ENCODE peak calls at places on chromosomes 2 and 18, in eight cellular contexts. P, M, R, V, F, Y, X and E are unnamed samples.

GRCh38 chr2:204487447-204488229 is 57.6 kb upstream of the PARD3B start:
- DNase-seq in P (no peak), M (no peak), R (no peak), V (peak; percentile 23), F (no peak), Y (no peak), X (peak; percentile 19), E (no peak)

GRCh38 chr2:125405816-125406215 is 1250.1 kb upstream of the GYPC start:
- DNase-seq in P (no peak), M (no peak), R (no peak), V (peak; percentile 87), F (no peak), Y (no peak), X (peak; percentile 73), E (no peak)

GRCh38 chr2:44807344-44808025 is 134.0 kb upstream of the SIX3 start:
- DNase-seq in P (no peak), M (no peak), R (no peak), V (no peak), F (no peak), Y (no peak), X (no peak), E (no peak)

GRCh38 chr2:184004945-184005672 is 593.2 kb upstream of the ZNF804A start:
- DNase-seq in P (no peak), M (no peak), R (no peak), V (no peak), F (no peak), Y (no peak), X (no peak), E (no peak)

GRCh38 chr2:152372438-152372984 is 37.5 kb downstream of the FMNL2 start:
- DNase-seq in P (no peak), M (no peak), R (no peak), V (no peak), F (no peak), Y (no peak), X (no peak), E (no peak)

GRCh38 chr2:47300609-47301276 is 102.2 kb upstream of the MSH2 start:
- DNase-seq in P (no peak), M (no peak), R (no peak), V (no peak), F (no peak), Y (no peak), X (no peak), E (no peak)

GRCh38 chr18:5066380-5066977 is 130.6 kb downstream of the AKAIN1 start:
- DNase-seq in P (no peak), M (peak; percentile 51), R (no peak), V (no peak), F (peak; percentile 10), Y (no peak), X (peak; percentile 18), E (no peak)

GRCh38 chr18:74682998-74683311 is 85.3 kb downstream of the ZNF407 start:
- DNase-seq in P (no peak), M (no peak), R (no peak), V (peak; percentile 35), F (no peak), Y (no peak), X (peak; percentile 22), E (no peak)

GRCh38 chr2:239181601-239182471 is 219.0 kb downstream of the HDAC4 start:
- DNase-seq in P (no peak), M (peak; percentile 67), R (no peak), V (no peak), F (no peak), Y (peak; percentile 65), X (peak; percentile 65), E (peak; percentile 26)

GRCh38 chr2:25184254-25184653 is 15.9 kb upstream of the POMC start:
- DNase-seq in P (no peak), M (no peak), R (no peak), V (no peak), F (no peak), Y (peak; percentile 20), X (peak; percentile 26), E (no peak)

GRCh38 chr2:217816396-217816869 is 186.4 kb downstream of the TNS1 start:
- DNase-seq in P (peak; percentile 15), M (no peak), R (no peak), V (no peak), F (no peak), Y (no peak), X (peak; percentile 48), E (peak; percentile 60)

GRCh38 chr2:149357058-149357457 is 26.7 kb downstream of the LYPD6 start:
- DNase-seq in P (no peak), M (no peak), R (no peak), V (no peak), F (no peak), Y (no peak), X (no peak), E (no peak)

GRCh38 chr2:120299024-120299423 is 46.4 kb downstream of the RALB start:
- DNase-seq in P (no peak), M (peak; percentile 25), R (no peak), V (no peak), F (no peak), Y (no peak), X (no peak), E (no peak)

GRCh38 chr18:32461704-32462272 is 8.9 kb downstream of the GAREM1 start:
- DNase-seq in P (no peak), M (no peak), R (no peak), V (no peak), F (no peak), Y (no peak), X (no peak), E (no peak)

GRCh38 chr2:141482697-141483096 is 648.1 kb downstream of the LRP1B start:
- DNase-seq in P (no peak), M (no peak), R (no peak), V (no peak), F (no peak), Y (no peak), X (no peak), E (no peak)

GRCh38 chr18:42087876-42088275 is 132.8 kb downstream of the PIK3C3 start:
- DNase-seq in P (no peak), M (no peak), R (no peak), V (no peak), F (no peak), Y (no peak), X (no peak), E (no peak)

GRCh38 chr2:155218292-155218924 is 519.9 kb downstream of the KCNJ3 start:
- DNase-seq in P (no peak), M (no peak), R (no peak), V (no peak), F (no peak), Y (no peak), X (no peak), E (no peak)

DNA sequence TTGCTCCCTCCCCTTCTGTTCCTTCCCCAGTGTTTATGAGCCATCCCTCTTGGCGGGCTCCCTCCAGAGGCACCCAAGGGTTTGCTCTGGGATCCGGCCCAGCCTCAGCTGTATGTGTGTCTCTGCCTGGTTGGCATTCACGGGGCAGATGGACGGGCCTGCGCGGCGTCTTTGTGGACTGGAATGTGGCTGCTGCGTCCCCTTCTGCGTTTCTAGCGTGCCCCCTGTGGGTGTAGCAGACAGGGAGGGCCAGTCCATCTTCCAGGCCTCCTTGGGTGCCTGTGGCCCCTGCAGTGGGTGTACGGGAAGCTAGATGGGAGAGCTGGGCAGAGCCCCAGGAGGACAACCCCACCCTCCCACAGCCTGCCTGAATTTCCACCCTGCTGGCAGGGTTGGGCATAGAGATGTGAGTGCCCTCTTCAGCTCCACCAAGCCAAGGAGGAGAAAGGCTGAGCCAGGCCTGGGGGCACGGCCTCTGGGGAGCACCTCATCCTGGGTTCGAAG is 15.7 kb downstream of the GPC1 start:
- DNase-seq in P (no peak), M (no peak), R (no peak), V (no peak), F (no peak), Y (peak; percentile 65), X (no peak), E (peak; percentile 18)
- H3K4me1 ChIP-seq in P (peaks cover 28% of the 10 kb centered on the region), M (peaks cover 50% of the 10 kb centered on the region), R (peaks cover 17% of the 10 kb centered on the region), V (no peaks in the 10 kb centered on the region), F (no peaks in the 10 kb centered on the region), Y (no peaks in the 10 kb centered on the region), X (peaks cover 27% of the 10 kb centered on the region), E (peaks cover 78% of the 10 kb centered on the region)

GRCh38 chr2:230660294-230661060 is 52.2 kb upstream of the CAB39 start:
- DNase-seq in P (no peak), M (no peak), R (peak; percentile 75), V (no peak), F (no peak), Y (no peak), X (no peak), E (peak; percentile 60)

GRCh38 chr2:230658877-230659652 is 53.6 kb upstream of the CAB39 start:
- DNase-seq in P (no peak), M (no peak), R (no peak), V (no peak), F (no peak), Y (no peak), X (no peak), E (no peak)

GRCh38 chr2:230657906-230658305 is 54.7 kb upstream of the CAB39 start:
- DNase-seq in P (no peak), M (no peak), R (no peak), V (no peak), F (no peak), Y (no peak), X (no peak), E (no peak)

GRCh38 chr2:230657462-230657861 is 55.2 kb upstream of the CAB39 start:
- DNase-seq in P (no peak), M (no peak), R (no peak), V (no peak), F (no peak), Y (no peak), X (no peak), E (no peak)

DNA sequence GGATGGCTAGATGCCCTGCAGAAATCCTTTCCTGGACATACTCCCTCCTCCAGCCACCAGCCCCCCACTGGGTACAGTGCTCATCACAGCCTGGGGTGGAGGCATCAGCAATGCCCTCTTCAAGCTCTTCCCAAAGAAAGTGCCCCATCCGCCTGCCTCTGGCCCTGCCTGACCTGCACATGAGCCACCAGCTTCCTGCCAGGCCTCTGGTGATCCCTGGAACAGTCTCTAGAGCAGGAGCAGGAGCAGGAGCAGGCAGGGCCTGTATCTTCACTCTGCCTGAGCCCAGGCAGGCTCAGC is 54.1 kb upstream of the CAB39 start:
- DNase-seq in P (no peak), M (no peak), R (no peak), V (no peak), F (no peak), Y (no peak), X (no peak), E (no peak)
- H3K27ac ChIP-seq in P (no peak overlapping the region), M (no peak overlapping the region), R (no peak overlapping the region), V (no peak overlapping the region), F (no peak overlapping the region), Y (no peak overlapping the region), X (no peak overlapping the region), E (no peak overlapping the region)

DNA sequence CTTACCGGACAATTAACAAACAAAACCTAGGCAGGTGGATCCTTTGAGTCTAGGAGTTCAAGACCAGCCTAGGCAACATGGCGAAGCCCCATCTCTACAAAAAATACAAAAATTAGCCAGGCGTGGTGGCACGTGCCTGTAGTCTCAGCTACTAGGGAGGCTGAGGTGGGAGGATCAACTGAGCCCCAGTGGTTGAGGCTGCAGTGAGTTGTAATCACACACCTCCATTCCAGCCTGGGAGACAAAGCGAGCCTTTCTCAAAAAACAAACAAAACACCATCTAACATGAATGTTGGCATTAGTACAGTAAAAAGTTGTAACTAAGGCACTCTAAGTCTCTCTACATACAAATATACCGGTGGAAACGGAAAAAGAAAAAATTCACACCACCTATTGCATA is 5.3 kb downstream of the SP3 start:
- DNase-seq in P (no peak), M (no peak), R (no peak), V (no peak), F (no peak), Y (no peak), X (no peak), E (no peak)
- H3K4me3 ChIP-seq in P (no peak overlapping the region), M (no peak overlapping the region), R (no peak overlapping the region), V (no peak overlapping the region), F (no peak overlapping the region), Y (no peak overlapping the region), X (no peak overlapping the region), E (no peak overlapping the region)

GRCh38 chr2:28613181-28613580 is 117.3 kb downstream of the PLB1 start:
- DNase-seq in P (no peak), M (no peak), R (no peak), V (no peak), F (no peak), Y (no peak), X (no peak), E (no peak)
- H3K4me1 ChIP-seq in P (peaks cover 24% of the 10 kb centered on the region), M (peaks cover 14% of the 10 kb centered on the region), R (peaks cover 22% of the 10 kb centered on the region), V (peaks cover 6% of the 10 kb centered on the region), F (no peaks in the 10 kb centered on the region), Y (no peaks in the 10 kb centered on the region), X (peaks cover 29% of the 10 kb centered on the region), E (peaks cover 6% of the 10 kb centered on the region)